ENCODE peak calls at places on chromosomes 12 and 14, in six cellular contexts. T is astrocyte, U is tibial artery, C is AG04450, N is suprapubic skin, B is GM12864. E is an unnamed sample.

GRCh38 chr14:29800961-29801360 is 126.7 kb downstream of the PRKD1 start:
- DNase-seq in U (no peak), N (no peak), B (no peak), T (no peak), C (no peak), E (no peak)

GRCh38 chr14:103518416-103519042 is 4.1 kb downstream of the CKB start:
- DNase-seq in B (no peak), C (no peak), N (no peak), U (peak), T (no peak), E (peak)

GRCh38 chr12:120125029-120125428 is 8.5 kb upstream of the RAB35 start:
- DNase-seq in T (no peak), C (no peak), U (no peak), B (no peak), N (no peak), E (no peak)

GRCh38 chr14:50954811-50955372 is 10.6 kb upstream of the PYGL start:
- DNase-seq in B (no peak), C (no peak), N (no peak), U (no peak), T (peak), E (no peak)

GRCh38 chr12:5723711-5724252 is 221.3 kb downstream of the ANO2 start:
- DNase-seq in T (no peak), U (no peak), N (no peak), C (no peak), B (no peak), E (no peak)

GRCh38 chr12:6970096-6970527 is 352 bp downstream of the PHB2 start:
- DNase-seq in T (no peak), U (no peak), B (no peak), N (no peak), C (no peak), E (no peak)

GRCh38 chr12:50003595-50003994 is 21.7 kb downstream of the RACGAP1 start:
- DNase-seq in T (peak), U (no peak), B (no peak), C (no peak), N (no peak), E (no peak)

GRCh38 chr12:29783773-29784666 is at the start of gene TMTC1:
- DNase-seq in C (no peak), B (no peak), U (peak), N (peak), T (peak), E (peak)

GRCh38 chr12:95326450-95326849 is 108.8 kb downstream of the VEZT start:
- DNase-seq in N (no peak), U (no peak), T (peak), C (no peak), B (no peak), E (no peak)

GRCh38 chr12:116233669-116234068 is 43.8 kb downstream of the MED13L start:
- DNase-seq in T (peak), U (no peak), N (no peak), C (no peak), B (no peak), E (no peak)

GRCh38 chr12:129089576-129089975 is 236.3 kb downstream of the GLT1D1 start:
- DNase-seq in U (no peak), N (no peak), C (no peak), B (no peak), T (no peak), E (no peak)

GRCh38 chr12:126663304-126664094 is 1598.3 kb downstream of the AACS start:
- DNase-seq in C (no peak), T (no peak), N (no peak), U (no peak), B (no peak), E (peak)

GRCh38 chr14:31937730-31938346 is 139.3 kb upstream of the ARHGAP5 start:
- DNase-seq in T (peak), C (no peak), B (peak), U (no peak), N (no peak), E (no peak)

GRCh38 chr12:14138495-14138894 is 157.1 kb upstream of the GRIN2B start:
- DNase-seq in N (no peak), U (no peak), C (no peak), B (no peak), T (no peak), E (peak)
- TF ChIP-seq CTCF in N (no peak), U (no peak), C (no peak), B (peak), T (no peak), E (peak)

DNA sequence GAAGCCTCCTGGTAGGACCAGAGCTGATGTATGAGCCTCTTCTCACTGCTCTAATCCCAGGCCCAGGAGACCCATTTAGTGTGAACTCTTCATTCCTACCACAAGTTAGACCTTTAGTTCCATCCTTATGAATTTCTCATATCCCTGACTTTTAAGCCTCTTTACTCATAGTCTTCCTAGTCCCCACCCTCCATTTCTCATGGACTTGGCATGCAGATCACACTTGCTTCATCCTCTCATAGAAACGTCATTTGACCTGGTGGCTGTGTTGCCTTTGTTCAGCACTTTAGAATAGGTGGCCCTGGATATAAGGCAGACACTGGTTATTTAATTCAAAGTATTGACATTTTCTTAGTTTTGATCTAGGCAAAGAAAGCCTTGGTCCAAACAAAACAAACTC is 99.5 kb downstream of the SLC16A7 start:
- DNase-seq in C (no peak), U (no peak), B (no peak), T (peak), N (no peak), E (no peak)
- TF ChIP-seq CTCF in C (no peak), U (no peak), B (no peak), T (no peak), N (no peak), E (no peak)

DNA sequence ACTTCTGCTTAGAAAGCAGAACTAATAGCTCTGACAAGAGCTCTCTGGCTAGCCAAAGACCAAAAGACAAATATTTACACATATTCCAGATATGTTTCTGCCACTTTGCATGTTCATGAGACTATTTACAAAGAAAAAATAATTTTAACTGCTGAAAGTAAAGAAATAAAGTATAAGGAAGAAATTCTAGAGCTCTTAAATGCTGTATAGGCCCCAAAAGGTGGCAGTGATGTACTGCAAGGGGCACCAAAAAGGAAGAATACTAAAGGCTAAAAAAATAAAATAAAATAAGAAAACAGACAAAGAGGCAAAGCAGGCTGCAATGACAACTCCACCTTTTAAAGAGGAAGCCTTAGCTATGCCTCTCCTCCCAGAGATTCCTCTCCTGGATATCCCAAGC is 23.0 kb downstream of the KLRK1 start:
- DNase-seq in C (no peak), T (no peak), U (no peak), B (no peak), N (no peak), E (no peak)
- TF ChIP-seq CTCF in C (peak), T (peak), U (no peak), B (no peak), N (no peak), E (no peak)

GRCh38 chr12:1629338-1630080 is 478 bp downstream of the WNT5B start:
- DNase-seq in C (no peak), U (no peak), N (no peak), B (no peak), T (no peak), E (no peak)
- TF ChIP-seq CTCF in C (no peak), U (no peak), N (no peak), B (peak), T (no peak), E (no peak)

GRCh38 chr14:65141523-65141922 is 39.2 kb upstream of the MAX start:
- DNase-seq in C (no peak), B (no peak), U (no peak), T (no peak), N (no peak), E (no peak)

GRCh38 chr14:65142429-65142828 is 40.1 kb upstream of the MAX start:
- DNase-seq in C (no peak), T (no peak), U (no peak), N (no peak), B (no peak), E (no peak)

GRCh38 chr14:65149116-65149515 is 46.8 kb upstream of the MAX start:
- DNase-seq in C (no peak), T (no peak), U (no peak), N (no peak), B (no peak), E (no peak)

DNA sequence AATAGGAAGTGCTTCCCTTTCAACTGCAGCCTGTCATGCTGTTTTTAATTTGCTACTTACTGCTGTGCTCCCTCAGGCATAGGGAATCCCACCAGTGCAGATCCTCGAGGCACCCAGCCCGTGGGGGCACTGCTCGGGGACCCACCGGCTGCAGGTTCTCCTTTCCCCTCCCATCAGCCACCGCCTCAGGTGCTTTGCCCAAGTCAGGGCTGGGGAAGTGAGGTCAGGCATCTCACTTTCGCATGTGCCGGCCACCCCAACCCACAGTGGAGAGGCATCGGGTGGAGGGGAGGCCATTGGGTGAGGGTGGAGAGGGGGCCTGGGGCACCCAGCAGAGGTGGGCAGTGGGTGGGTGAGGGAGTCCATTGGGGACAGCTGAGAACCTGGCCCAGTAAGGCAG is 41.9 kb upstream of the MAX start:
- DNase-seq in T (no peak), N (no peak), C (no peak), U (no peak), B (no peak), E (no peak)
- TF ChIP-seq CTCF in T (no peak), N (no peak), C (no peak), U (no peak), B (no peak), E (no peak)

GRCh38 chr14:68682166-68683103 is 110.4 kb downstream of the ZFP36L1 start:
- DNase-seq in N (no peak), B (peak), T (peak), U (peak), C (peak), E (no peak)
- TF ChIP-seq CTCF in N (no peak), B (no peak), T (no peak), U (no peak), C (no peak), E (no peak)